ENCODE peak calls at places on chromosomes 12 and 14, in ten cellular contexts. N, F, X, E, H, T, O, L, W and I are unnamed samples.
A peak's percentile ranks its signal among the peaks of the same experiment; 100 is the strongest.

GRCh38 chr14:21168055-21168454 is 12.2 kb upstream of the OR5AU1 start:
- DNase-seq in N (no peak), F (no peak), X (no peak), E (no peak), H (peak; percentile 62), T (no peak), O (no peak), L (no peak), W (no peak), I (no peak)

GRCh38 chr14:37601849-37602248 is 6.4 kb downstream of the TTC6 start:
- DNase-seq in N (no peak), F (no peak), X (no peak), E (no peak), H (no peak), T (no peak), O (no peak), L (no peak), W (no peak), I (no peak)

GRCh38 chr14:73231874-73232851 is 5.1 kb upstream of the PAPLN start:
- DNase-seq in N (no peak), F (no peak), X (peak; percentile 82), E (no peak), H (peak; percentile 20), T (no peak), O (no peak), L (no peak), W (no peak), I (no peak)

GRCh38 chr12:58502236-58502635 is 418.1 kb downstream of the LRIG3 start:
- DNase-seq in N (no peak), F (no peak), X (no peak), E (no peak), H (no peak), T (peak; percentile 99), O (no peak), L (peak; percentile 75), W (peak; percentile 81), I (no peak)

GRCh38 chr12:57090924-57091632 is 2.2 kb downstream of the NAB2 start:
- DNase-seq in N (no peak), F (no peak), X (no peak), E (no peak), H (no peak), T (no peak), O (no peak), L (no peak), W (no peak), I (no peak)

GRCh38 chr14:37021406-37021805 is 151.0 kb downstream of the SLC25A21 start:
- DNase-seq in N (no peak), F (no peak), X (no peak), E (no peak), H (no peak), T (no peak), O (no peak), L (no peak), W (no peak), I (no peak)

GRCh38 chr12:55842681-55843429 is at the start of gene MMP19:
- DNase-seq in N (no peak), F (no peak), X (no peak), E (peak; percentile 41), H (peak; percentile 72), T (no peak), O (no peak), L (no peak), W (no peak), I (no peak)

GRCh38 chr12:47556219-47556618 is 149.6 kb downstream of the RPAP3 start:
- DNase-seq in N (no peak), F (no peak), X (no peak), E (no peak), H (peak; percentile 92), T (no peak), O (no peak), L (no peak), W (no peak), I (no peak)

GRCh38 chr12:77372026-77372425 is 306.7 kb upstream of the E2F7 start:
- DNase-seq in N (no peak), F (no peak), X (no peak), E (no peak), H (peak; percentile 55), T (no peak), O (no peak), L (no peak), W (no peak), I (no peak)

GRCh38 chr12:109539508-109539907 is 33.8 kb downstream of the MMAB start:
- DNase-seq in N (no peak), F (no peak), X (no peak), E (no peak), H (no peak), T (no peak), O (no peak), L (no peak), W (no peak), I (no peak)

GRCh38 chr14:93903342-93904184 is 23.6 kb upstream of the FAM181A start:
- DNase-seq in N (no peak), F (no peak), X (peak; percentile 69), E (no peak), H (peak; percentile 7), T (no peak), O (no peak), L (no peak), W (no peak), I (no peak)

GRCh38 chr12:132311201-132311915 is 18.0 kb downstream of the GALNT9 start:
- DNase-seq in N (no peak), F (no peak), X (no peak), E (no peak), H (no peak), T (no peak), O (no peak), L (no peak), W (no peak), I (no peak)

GRCh38 chr12:87814625-87815024 is 214.6 kb downstream of the C12orf50 start:
- DNase-seq in N (no peak), F (no peak), X (no peak), E (no peak), H (no peak), T (no peak), O (no peak), L (no peak), W (no peak), I (no peak)

GRCh38 chr14:22478670-22479069 is 110.4 kb downstream of the DAD1 start:
- DNase-seq in N (no peak), F (no peak), X (no peak), E (no peak), H (no peak), T (no peak), O (no peak), L (no peak), W (no peak), I (no peak)